ENCODE peak calls at places on chromosomes 3 and 15, in five cellular contexts. One of them, this sample, is unnamed.

GRCh38 chr3:30435950-30436349 is 170.5 kb upstream of the TGFBR2 start:
- DNase-seq in A172: no peak
- DNase-seq in fibroblast of the conjunctiva: no peak
- DNase-seq in Peyer's patch: no peak
- DNase-seq in activated CD8-positive, alpha-beta memory T cell treated with anti-CD3 and anti-CD28 coated beads, Interleukin-2, amount 10 ng/mL, durations not matched to agents 7 days and 5 days: no peak
- DNase-seq in this sample: no peak

GRCh38 chr3:24101676-24102168 is 156.6 kb downstream of the NR1D2 start:
- DNase-seq in A172: no peak
- DNase-seq in fibroblast of the conjunctiva: no peak
- DNase-seq in Peyer's patch: no peak
- DNase-seq in activated CD8-positive, alpha-beta memory T cell treated with anti-CD3 and anti-CD28 coated beads, Interleukin-2, amount 10 ng/mL, durations not matched to agents 7 days and 5 days: no peak
- DNase-seq in this sample: peak

GRCh38 chr15:44144992-44145391 is 50.1 kb downstream of the FRMD5 start:
- DNase-seq in A172: no peak
- DNase-seq in fibroblast of the conjunctiva: no peak
- DNase-seq in Peyer's patch: no peak
- DNase-seq in activated CD8-positive, alpha-beta memory T cell treated with anti-CD3 and anti-CD28 coated beads, Interleukin-2, amount 10 ng/mL, durations not matched to agents 7 days and 5 days: no peak
- DNase-seq in this sample: no peak

GRCh38 chr15:56261854-56262509 is 18.3 kb upstream of the RFX7 start:
- DNase-seq in A172: peak
- DNase-seq in fibroblast of the conjunctiva: no peak
- DNase-seq in Peyer's patch: peak
- DNase-seq in activated CD8-positive, alpha-beta memory T cell treated with anti-CD3 and anti-CD28 coated beads, Interleukin-2, amount 10 ng/mL, durations not matched to agents 7 days and 5 days: no peak
- DNase-seq in this sample: no peak

GRCh38 chr3:194058189-194058571 is 77.8 kb upstream of the HES1 start:
- DNase-seq in A172: no peak
- DNase-seq in fibroblast of the conjunctiva: peak
- DNase-seq in Peyer's patch: peak
- DNase-seq in activated CD8-positive, alpha-beta memory T cell treated with anti-CD3 and anti-CD28 coated beads, Interleukin-2, amount 10 ng/mL, durations not matched to agents 7 days and 5 days: no peak
- DNase-seq in this sample: peak

GRCh38 chr15:24862726-24863521 is 91.9 kb upstream of the SNRPN start:
- DNase-seq in A172: no peak
- DNase-seq in fibroblast of the conjunctiva: no peak
- DNase-seq in Peyer's patch: no peak
- DNase-seq in activated CD8-positive, alpha-beta memory T cell treated with anti-CD3 and anti-CD28 coated beads, Interleukin-2, amount 10 ng/mL, durations not matched to agents 7 days and 5 days: no peak
- DNase-seq in this sample: no peak

GRCh38 chr15:88131937-88132336 is 124.6 kb downstream of the NTRK3 start:
- DNase-seq in A172: no peak
- DNase-seq in fibroblast of the conjunctiva: no peak
- DNase-seq in Peyer's patch: no peak
- DNase-seq in activated CD8-positive, alpha-beta memory T cell treated with anti-CD3 and anti-CD28 coated beads, Interleukin-2, amount 10 ng/mL, durations not matched to agents 7 days and 5 days: no peak
- DNase-seq in this sample: no peak

GRCh38 chr15:29268706-29269484 is 727 bp downstream of the NSMCE3 start:
- DNase-seq in A172: peak
- DNase-seq in fibroblast of the conjunctiva: no peak
- DNase-seq in Peyer's patch: peak
- DNase-seq in activated CD8-positive, alpha-beta memory T cell treated with anti-CD3 and anti-CD28 coated beads, Interleukin-2, amount 10 ng/mL, durations not matched to agents 7 days and 5 days: peak
- DNase-seq in this sample: peak

GRCh38 chr15:78170848-78171773 is 21.9 kb downstream of the IDH3A start:
- DNase-seq in A172: no peak
- DNase-seq in fibroblast of the conjunctiva: no peak
- DNase-seq in Peyer's patch: no peak
- DNase-seq in activated CD8-positive, alpha-beta memory T cell treated with anti-CD3 and anti-CD28 coated beads, Interleukin-2, amount 10 ng/mL, durations not matched to agents 7 days and 5 days: no peak
- DNase-seq in this sample: no peak

GRCh38 chr3:127672429-127673190 is at the start of gene ABTB1:
- DNase-seq in A172: peak
- DNase-seq in fibroblast of the conjunctiva: peak
- DNase-seq in Peyer's patch: peak
- DNase-seq in activated CD8-positive, alpha-beta memory T cell treated with anti-CD3 and anti-CD28 coated beads, Interleukin-2, amount 10 ng/mL, durations not matched to agents 7 days and 5 days: peak
- DNase-seq in this sample: peak

GRCh38 chr15:93331545-93332117 is 242.6 kb upstream of the RGMA start:
- DNase-seq in A172: no peak
- DNase-seq in fibroblast of the conjunctiva: no peak
- DNase-seq in Peyer's patch: no peak
- DNase-seq in activated CD8-positive, alpha-beta memory T cell treated with anti-CD3 and anti-CD28 coated beads, Interleukin-2, amount 10 ng/mL, durations not matched to agents 7 days and 5 days: no peak
- DNase-seq in this sample: no peak

GRCh38 chr15:57320543-57321220 is 55.6 kb upstream of the CGNL1 start:
- DNase-seq in A172: no peak
- DNase-seq in fibroblast of the conjunctiva: no peak
- DNase-seq in Peyer's patch: no peak
- DNase-seq in activated CD8-positive, alpha-beta memory T cell treated with anti-CD3 and anti-CD28 coated beads, Interleukin-2, amount 10 ng/mL, durations not matched to agents 7 days and 5 days: no peak
- DNase-seq in this sample: no peak

GRCh38 chr3:149393355-149394165 is 16.1 kb upstream of the TM4SF1 start:
- DNase-seq in A172: peak
- DNase-seq in fibroblast of the conjunctiva: peak
- DNase-seq in Peyer's patch: peak
- DNase-seq in activated CD8-positive, alpha-beta memory T cell treated with anti-CD3 and anti-CD28 coated beads, Interleukin-2, amount 10 ng/mL, durations not matched to agents 7 days and 5 days: peak
- DNase-seq in this sample: peak

GRCh38 chr15:38370079-38370478 is 83.8 kb upstream of the FAM98B start:
- DNase-seq in A172: no peak
- DNase-seq in fibroblast of the conjunctiva: no peak
- DNase-seq in Peyer's patch: no peak
- DNase-seq in activated CD8-positive, alpha-beta memory T cell treated with anti-CD3 and anti-CD28 coated beads, Interleukin-2, amount 10 ng/mL, durations not matched to agents 7 days and 5 days: no peak
- DNase-seq in this sample: no peak

GRCh38 chr3:37492977-37493471 is 318.6 kb upstream of the LRRFIP2 start:
- DNase-seq in A172: no peak
- DNase-seq in fibroblast of the conjunctiva: no peak
- DNase-seq in Peyer's patch: no peak
- DNase-seq in activated CD8-positive, alpha-beta memory T cell treated with anti-CD3 and anti-CD28 coated beads, Interleukin-2, amount 10 ng/mL, durations not matched to agents 7 days and 5 days: no peak
- DNase-seq in this sample: no peak

GRCh38 chr15:101068523-101068960 is 149.4 kb downstream of the LRRK1 start:
- DNase-seq in A172: no peak
- DNase-seq in fibroblast of the conjunctiva: no peak
- DNase-seq in Peyer's patch: no peak
- DNase-seq in activated CD8-positive, alpha-beta memory T cell treated with anti-CD3 and anti-CD28 coated beads, Interleukin-2, amount 10 ng/mL, durations not matched to agents 7 days and 5 days: no peak
- DNase-seq in this sample: no peak

GRCh38 chr3:13278783-13279531 is 141.2 kb downstream of the NUP210 start:
- DNase-seq in A172: no peak
- DNase-seq in fibroblast of the conjunctiva: no peak
- DNase-seq in Peyer's patch: no peak
- DNase-seq in activated CD8-positive, alpha-beta memory T cell treated with anti-CD3 and anti-CD28 coated beads, Interleukin-2, amount 10 ng/mL, durations not matched to agents 7 days and 5 days: no peak
- DNase-seq in this sample: no peak

GRCh38 chr15:26449296-26449695 is 323.6 kb downstream of the GABRB3 start:
- DNase-seq in A172: no peak
- DNase-seq in fibroblast of the conjunctiva: no peak
- DNase-seq in Peyer's patch: no peak
- DNase-seq in activated CD8-positive, alpha-beta memory T cell treated with anti-CD3 and anti-CD28 coated beads, Interleukin-2, amount 10 ng/mL, durations not matched to agents 7 days and 5 days: no peak
- DNase-seq in this sample: no peak

GRCh38 chr3:132380979-132381944 is 36.0 kb upstream of the DNAJC13 start:
- DNase-seq in A172: no peak
- DNase-seq in fibroblast of the conjunctiva: no peak
- DNase-seq in Peyer's patch: no peak
- DNase-seq in activated CD8-positive, alpha-beta memory T cell treated with anti-CD3 and anti-CD28 coated beads, Interleukin-2, amount 10 ng/mL, durations not matched to agents 7 days and 5 days: no peak
- DNase-seq in this sample: no peak

GRCh38 chr15:33107950-33108349 is 86.6 kb downstream of the FMN1 start:
- DNase-seq in A172: no peak
- DNase-seq in fibroblast of the conjunctiva: no peak
- DNase-seq in Peyer's patch: no peak
- DNase-seq in activated CD8-positive, alpha-beta memory T cell treated with anti-CD3 and anti-CD28 coated beads, Interleukin-2, amount 10 ng/mL, durations not matched to agents 7 days and 5 days: no peak
- DNase-seq in this sample: peak

This sample was measured in MG63.